ENCODE peak calls at places on chromosomes 4 and X, in four cellular contexts. O is kidney, T is mammary epithelial cell, R is WTC11. G is an unnamed sample.

GRCh38 chr4:11503166-11503565 is 74.5 kb upstream of the HS3ST1 start:
- DNase-seq in O (peak), T (no peak), R (no peak), G (no peak)

GRCh38 chr4:156771171-156771837 is 200.3 kb downstream of the PDGFC start:
- DNase-seq in O (no peak), T (peak), R (no peak), G (peak)

GRCh38 chr4:153502584-153502983 is 36.4 kb downstream of the TMEM131L start:
- DNase-seq in O (no peak), T (no peak), R (no peak), G (no peak)

GRCh38 chr4:151231915-151232595 is 44.9 kb upstream of the PRSS48 start:
- DNase-seq in O (no peak), T (no peak), R (no peak), G (no peak)

GRCh38 chr4:130636486-130636885 is 1540.5 kb downstream of the C4orf33 start:
- DNase-seq in O (no peak), T (no peak), R (no peak), G (no peak)

GRCh38 chr4:84596826-84597225 is 13.9 kb downstream of the CDS1 start:
- DNase-seq in O (no peak), T (peak), R (peak), G (peak)

GRCh38 chr4:1325176-1325480 is 21.9 kb upstream of the UVSSA start:
- DNase-seq in O (peak), T (no peak), R (no peak), G (no peak)

GRCh38 chrX:44459501-44459900 is 83.2 kb downstream of the FUNDC1 start:
- DNase-seq in O (no peak), T (peak), R (no peak), G (peak)

GRCh38 chr4:97300561-97300960 is 842.7 kb downstream of the STPG2 start:
- DNase-seq in O (no peak), T (no peak), R (no peak), G (no peak)

GRCh38 chr4:123133397-123134050 is 211.1 kb upstream of the NUDT6 start:
- DNase-seq in O (no peak), T (no peak), R (no peak), G (no peak)

DNA sequence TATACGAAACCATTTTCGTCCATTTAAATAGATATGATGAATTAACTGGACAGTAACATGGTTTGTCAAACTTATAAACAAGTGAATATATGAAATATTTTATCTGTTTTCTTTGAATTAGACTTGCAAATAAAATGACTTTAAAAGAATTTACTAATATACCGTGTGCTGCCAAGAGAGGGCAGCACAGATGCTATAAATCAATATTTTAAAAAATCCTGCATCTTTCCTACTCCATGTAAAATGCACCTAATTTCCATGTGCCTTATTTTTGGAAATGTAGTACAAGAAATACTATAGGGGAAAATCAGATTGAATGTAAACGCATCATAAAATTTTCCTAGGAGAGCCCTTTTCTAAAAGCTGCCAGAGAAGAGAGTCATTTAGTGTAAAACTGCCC is 62.2 kb downstream of the PRKX start:
- DNase-seq in O (no peak), T (peak), R (no peak), G (peak)
- TF ChIP-seq CTCF in O (peak), T (peak), R (no peak), G (peak)

DNA sequence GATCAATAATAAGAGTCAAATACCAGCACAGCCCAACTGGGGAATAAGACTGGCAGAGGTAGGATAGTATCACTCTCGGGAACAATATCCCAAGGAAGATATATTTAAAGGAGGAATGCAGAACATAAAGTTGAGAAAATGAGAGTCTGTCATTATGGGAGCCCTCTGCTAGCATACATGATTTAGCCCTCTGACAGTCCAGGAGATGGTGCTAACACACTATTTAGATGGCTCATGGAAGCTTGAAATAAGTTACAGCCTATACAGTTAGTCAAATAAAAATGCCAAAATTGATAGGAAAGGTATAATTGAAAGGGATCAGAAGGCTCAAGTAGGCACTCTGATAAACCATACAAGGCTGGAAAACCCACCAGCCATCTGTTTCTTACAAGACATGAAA is 201.0 kb upstream of the NEIL3 start:
- DNase-seq in O (no peak), T (peak), R (no peak), G (peak)
- TF ChIP-seq CTCF in O (peak), T (peak), R (no peak), G (no peak)

DNA sequence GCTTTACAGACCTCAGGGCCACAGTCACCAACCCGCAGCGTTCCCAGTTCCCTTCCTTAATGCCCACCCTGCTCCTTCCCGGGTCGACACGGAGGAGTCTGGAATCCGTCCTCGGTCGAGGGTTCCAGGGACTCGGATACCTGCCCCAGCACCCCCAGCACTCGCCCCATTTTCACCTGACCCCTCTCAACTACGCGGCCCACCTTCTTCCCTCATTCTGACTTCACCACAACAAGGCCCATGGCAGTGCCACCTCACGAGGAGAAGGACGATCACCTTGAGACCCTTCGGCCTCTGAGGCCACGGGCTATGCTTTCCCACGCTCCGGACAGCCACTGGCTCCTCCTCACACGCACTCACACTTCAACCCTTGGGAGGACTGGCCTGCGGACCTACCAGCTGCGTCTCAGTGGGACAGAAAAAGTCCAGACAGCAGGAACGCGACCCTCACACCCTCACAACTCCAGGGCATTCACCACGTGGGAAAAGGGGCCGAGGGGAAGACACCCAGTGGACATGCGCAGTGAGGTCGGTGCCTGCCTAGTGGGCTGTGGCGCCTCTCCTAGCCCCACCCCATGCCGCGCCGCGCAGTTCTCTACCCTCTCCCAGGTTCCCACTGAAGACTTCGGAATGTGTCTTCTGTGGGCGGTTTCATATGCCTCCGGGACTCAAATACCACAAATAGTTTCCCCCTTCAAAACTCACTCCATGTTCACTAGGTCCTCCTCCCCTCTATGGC is at the start of gene XAGE3:
- DNase-seq in O (no peak), T (no peak), R (no peak), G (no peak)
- TF ChIP-seq CTCF in O (no peak), T (no peak), R (no peak), G (no peak)

GRCh38 chrX:17700976-17701375 is 36.3 kb upstream of the SCML1 start:
- DNase-seq in O (no peak), T (no peak), R (no peak), G (no peak)

GRCh38 chrX:17692709-17693346 is 44.5 kb upstream of the SCML1 start:
- DNase-seq in O (no peak), T (peak), R (peak), G (peak)

DNA sequence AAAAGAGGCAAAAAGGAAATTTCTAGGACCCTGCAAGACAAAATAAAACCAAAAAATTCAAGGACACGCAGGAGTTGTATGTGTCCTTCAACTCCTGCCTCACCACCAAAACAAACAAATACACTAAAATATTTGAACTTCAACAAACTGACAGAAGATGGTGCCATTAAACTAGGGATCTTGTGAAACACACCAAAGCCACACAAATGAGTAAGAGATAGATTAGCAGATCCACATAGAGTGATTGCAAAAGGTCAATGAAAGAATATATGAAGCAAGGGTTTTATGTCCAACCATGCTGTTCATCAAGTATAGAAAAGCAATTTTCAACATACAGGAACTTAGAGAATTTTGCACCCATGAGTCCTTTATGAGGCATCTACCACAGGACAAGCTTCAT is 40.1 kb upstream of the SCML1 start:
- DNase-seq in O (no peak), T (peak), R (no peak), G (peak)
- TF ChIP-seq CTCF in O (no peak), T (peak), R (no peak), G (peak)

GRCh38 chr4:8277356-8278008 is 7.9 kb downstream of the HTRA3 start:
- DNase-seq in O (peak), T (no peak), R (no peak), G (no peak)

GRCh38 chr4:8274772-8275241 is 5.3 kb downstream of the HTRA3 start:
- DNase-seq in O (peak), T (peak), R (no peak), G (peak)

GRCh38 chr4:8276358-8277240 is 7.0 kb downstream of the HTRA3 start:
- DNase-seq in O (peak), T (no peak), R (no peak), G (peak)

GRCh38 chr4:8274066-8274652 is 4.6 kb downstream of the HTRA3 start:
- DNase-seq in O (peak), T (no peak), R (no peak), G (no peak)

GRCh38 chr4:8275511-8275910 is 6.0 kb downstream of the HTRA3 start:
- DNase-seq in O (peak), T (no peak), R (no peak), G (no peak)
- TF ChIP-seq CTCF in O (no peak), T (no peak), R (no peak), G (no peak)

DNA sequence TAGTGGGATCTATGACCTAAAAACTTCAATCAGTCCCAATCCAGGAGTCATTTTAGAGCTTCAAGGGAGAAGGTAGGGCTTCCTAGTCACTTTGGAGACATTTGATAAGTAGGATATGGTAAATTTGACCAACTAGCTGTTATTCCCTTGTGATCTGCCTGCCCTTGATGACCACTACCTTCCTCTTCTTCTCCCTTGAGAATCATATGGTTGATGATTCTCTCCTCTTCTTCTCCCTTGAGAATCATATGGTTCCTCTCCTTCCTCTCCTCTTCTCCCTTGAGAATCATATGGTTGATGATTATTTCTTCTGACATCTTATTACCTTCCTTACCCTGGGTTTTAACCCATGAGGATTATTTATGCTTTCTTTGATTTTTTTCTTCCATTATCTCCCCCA is 482.6 kb upstream of the TENM3 start:
- DNase-seq in O (no peak), T (no peak), R (no peak), G (no peak)
- TF ChIP-seq CTCF in O (no peak), T (no peak), R (no peak), G (no peak)

GRCh38 chr4:9703391-9703790 is 78.0 kb upstream of the DRD5 start:
- DNase-seq in O (no peak), T (peak), R (peak), G (peak)
- TF ChIP-seq CTCF in O (peak), T (peak), R (peak), G (peak)

GRCh38 chr4:121316091-121316490 is 64.7 kb downstream of the QRFPR start:
- DNase-seq in O (no peak), T (no peak), R (no peak), G (no peak)
- TF ChIP-seq CTCF in O (no peak), T (no peak), R (no peak), G (no peak)

GRCh38 chr4:105257817-105258495 is 111.3 kb downstream of the TET2 start:
- DNase-seq in O (no peak), T (no peak), R (no peak), G (peak)
- TF ChIP-seq CTCF in O (peak), T (peak), R (no peak), G (no peak)

GRCh38 chr4:41360214-41360910 is 103.6 kb downstream of the UCHL1 start:
- DNase-seq in O (peak), T (peak), R (peak), G (peak)

GRCh38 chr4:41359836-41360213 is 103.1 kb downstream of the UCHL1 start:
- DNase-seq in O (no peak), T (no peak), R (no peak), G (no peak)

GRCh38 chr4:41358626-41359025 is 101.9 kb downstream of the UCHL1 start:
- DNase-seq in O (no peak), T (no peak), R (no peak), G (no peak)

GRCh38 chr4:41360911-41361830 is 104.4 kb downstream of the UCHL1 start:
- DNase-seq in O (peak), T (peak), R (peak), G (peak)

DNA sequence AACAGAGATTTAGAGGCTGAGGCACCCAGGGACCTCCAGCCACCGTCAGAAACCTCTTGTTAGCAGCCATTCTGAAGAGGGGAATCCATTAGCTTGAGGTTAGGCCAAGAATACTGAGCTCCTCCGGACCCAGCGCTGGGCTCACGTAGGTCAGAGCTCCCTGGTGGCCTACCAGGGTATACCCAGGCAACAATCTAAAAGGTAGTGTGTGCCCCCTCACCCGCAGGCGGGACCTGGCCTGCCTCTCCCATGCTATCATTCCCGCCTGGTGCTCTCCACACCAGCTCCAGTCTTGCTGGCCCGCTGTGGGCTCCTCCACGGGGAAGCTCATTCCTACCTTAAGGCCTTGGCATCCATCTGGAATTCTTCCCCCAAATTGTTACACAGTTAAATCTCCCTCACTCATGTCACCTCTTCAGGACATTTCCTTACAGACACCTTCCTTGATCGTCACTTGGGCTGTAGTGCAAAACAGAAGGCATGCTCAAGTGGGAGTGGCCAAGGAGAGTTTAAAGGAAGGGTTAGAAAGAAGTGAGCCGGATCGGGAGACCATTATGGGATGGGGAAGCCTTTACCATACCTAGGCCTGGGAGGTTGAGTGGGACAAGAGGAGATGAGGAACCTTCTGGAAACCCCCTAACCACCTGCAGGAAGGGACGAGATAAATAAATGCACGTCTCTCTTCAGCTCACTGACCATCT is 102.5 kb downstream of the UCHL1 start:
- DNase-seq in O (no peak), T (no peak), R (peak), G (no peak)
- TF ChIP-seq CTCF in O (no peak), T (no peak), R (no peak), G (no peak)

G was measured in MCF 10A.